ENCODE peak calls at places on chromosomes 6 and 20, in nine cellular contexts. S is OCI-LY7, N is neural progenitor cell, E is transverse colon, J is BJ, Q is AG10803, R is GM06990, F is tibial nerve, O is cardiac fibroblast. I is an unnamed sample.

GRCh38 chr6:111601875-111602274 is 3.8 kb downstream of the TRAF3IP2 start:
- DNase-seq in E (peak), N (no peak), Q (peak), S (no peak), F (peak), R (no peak), J (peak), O (peak), I (no peak)

GRCh38 chr6:131792091-131792496 is 15.7 kb upstream of the ENPP1 start:
- DNase-seq in O (no peak), Q (peak), J (no peak), S (no peak), R (no peak), F (no peak), E (no peak), N (peak), I (no peak)

GRCh38 chr6:36852481-36853147 is 13.4 kb upstream of the CPNE5 start:
- DNase-seq in E (no peak), N (no peak), S (no peak), F (no peak), O (peak), R (no peak), Q (peak), J (no peak), I (no peak)

GRCh38 chr6:129785081-129785755 is 75.2 kb upstream of the ARHGAP18 start:
- DNase-seq in R (no peak), S (no peak), O (no peak), J (no peak), E (no peak), F (no peak), N (no peak), Q (peak), I (no peak)

GRCh38 chr20:61959301-61959700 is 106.4 kb downstream of the TAF4 start:
- DNase-seq in F (no peak), J (no peak), S (peak), R (no peak), O (no peak), N (peak), E (no peak), Q (no peak), I (no peak)

GRCh38 chr20:35093245-35093884 is 758 bp upstream of the TRPC4AP start:
- DNase-seq in E (no peak), Q (peak), N (no peak), R (no peak), F (no peak), O (peak), S (no peak), J (no peak), I (no peak)

GRCh38 chr6:136262940-136263339 is 12.8 kb upstream of the MTFR2 start:
- DNase-seq in E (no peak), J (no peak), Q (no peak), S (no peak), N (no peak), O (no peak), F (no peak), R (no peak), I (no peak)

GRCh38 chr6:169620171-169621125 is 81.4 kb downstream of the WDR27 start:
- DNase-seq in S (no peak), E (no peak), F (no peak), R (no peak), N (no peak), Q (peak), O (no peak), J (no peak), I (no peak)

GRCh38 chr20:32050324-32050723 is 1.7 kb upstream of the HCK start:
- DNase-seq in F (no peak), R (no peak), O (no peak), E (no peak), S (no peak), N (no peak), Q (no peak), J (no peak), I (no peak)

GRCh38 chr6:46959419-46959818 is 37.7 kb upstream of the ADGRF5 start:
- DNase-seq in E (no peak), Q (no peak), O (no peak), S (no peak), N (no peak), J (no peak), F (no peak), R (no peak), I (no peak)

GRCh38 chr20:48926816-48927215 is 5.3 kb downstream of the ARFGEF2 start:
- DNase-seq in N (no peak), Q (no peak), E (no peak), R (no peak), O (no peak), F (no peak), J (no peak), S (no peak), I (no peak)

GRCh38 chr20:50744143-50744792 is 12.9 kb downstream of the PARD6B start:
- DNase-seq in O (peak), Q (peak), J (peak), E (peak), S (no peak), R (no peak), N (peak), F (peak), I (no peak)

GRCh38 chr6:72894091-72894490 is 272.2 kb downstream of the KCNQ5 start:
- DNase-seq in Q (no peak), J (no peak), R (no peak), E (no peak), O (no peak), N (no peak), F (no peak), S (no peak), I (no peak)

GRCh38 chr6:4774715-4775590 is 1.3 kb upstream of the CDYL start:
- DNase-seq in S (no peak), Q (no peak), N (peak), E (peak), O (no peak), F (peak), J (no peak), R (peak), I (no peak)

GRCh38 chr6:157755752-157756411 is 67.2 kb upstream of the SNX9 start:
- DNase-seq in J (no peak), N (no peak), S (no peak), F (no peak), E (no peak), R (no peak), Q (no peak), O (no peak), I (no peak)

GRCh38 chr6:24910331-24910849 is 25.4 kb downstream of the RIPOR2 start:
- DNase-seq in E (no peak), F (no peak), S (peak), R (peak), Q (no peak), J (no peak), N (peak), O (peak), I (peak)

GRCh38 chr20:48421547-48421946 is 406.3 kb downstream of the PREX1 start:
- DNase-seq in J (no peak), R (no peak), N (no peak), Q (no peak), E (no peak), O (no peak), F (no peak), S (peak), I (no peak)

GRCh38 chr6:132236281-132236680 is 165.0 kb downstream of the MOXD1 start:
- DNase-seq in O (no peak), N (no peak), F (no peak), R (no peak), Q (peak), J (peak), E (no peak), S (no peak), I (no peak)

GRCh38 chr6:39938773-39939381 is 4.6 kb upstream of the MOCS1 start:
- DNase-seq in N (no peak), E (no peak), J (no peak), O (no peak), R (no peak), F (no peak), Q (no peak), S (no peak), I (no peak)

GRCh38 chr6:24848461-24848860 is 49.7 kb upstream of the ARMH2 start:
- DNase-seq in F (no peak), O (no peak), N (no peak), R (no peak), J (no peak), Q (no peak), E (no peak), S (no peak), I (no peak)

GRCh38 chr20:57774951-57775350 is 65.1 kb upstream of the PMEPA1 start:
- DNase-seq in J (no peak), Q (no peak), S (no peak), N (no peak), F (no peak), E (no peak), O (no peak), R (no peak), I (no peak)

GRCh38 chr6:43849844-43850243 is 79.8 kb downstream of the VEGFA start:
- DNase-seq in R (no peak), S (no peak), Q (no peak), N (no peak), E (no peak), J (no peak), O (no peak), F (no peak), I (no peak)

GRCh38 chr20:54015496-54015895 is 54.9 kb downstream of the BCAS1 start:
- DNase-seq in S (no peak), F (no peak), O (no peak), J (no peak), Q (no peak), R (no peak), N (no peak), E (no peak), I (no peak)

GRCh38 chr20:24131684-24132083 is 143.1 kb upstream of the GGTLC1 start:
- DNase-seq in F (no peak), N (no peak), J (no peak), E (no peak), Q (no peak), R (no peak), S (no peak), O (no peak), I (no peak)

GRCh38 chr6:149235130-149235561 is 82.4 kb upstream of the TAB2 start:
- DNase-seq in Q (peak), O (peak), J (no peak), F (peak), R (no peak), N (no peak), E (peak), S (peak), I (peak)

GRCh38 chr6:49646130-49646824 is 9.6 kb upstream of the RHAG start:
- DNase-seq in S (no peak), J (no peak), N (no peak), R (no peak), O (no peak), E (no peak), F (no peak), Q (no peak), I (no peak)

GRCh38 chr6:108948252-108948651 is 100.0 kb downstream of the ARMC2 start:
- DNase-seq in Q (no peak), S (no peak), E (no peak), F (no peak), N (no peak), R (no peak), J (no peak), O (peak), I (no peak)

GRCh38 chr20:24768977-24769675 is 179.9 kb upstream of the CST7 start:
- DNase-seq in J (no peak), Q (no peak), O (no peak), R (no peak), S (no peak), F (no peak), E (no peak), N (no peak), I (no peak)

GRCh38 chr6:1617466-1618304 is 8.0 kb downstream of the FOXC1 start:
- DNase-seq in E (no peak), N (peak), J (no peak), Q (no peak), F (no peak), S (no peak), R (no peak), O (no peak), I (peak)
- TF ChIP-seq CTCF in E (no peak), N (no peak), J (no peak), Q (no peak), F (no peak), S (no peak), R (no peak), O (no peak), I (no peak)

DNA sequence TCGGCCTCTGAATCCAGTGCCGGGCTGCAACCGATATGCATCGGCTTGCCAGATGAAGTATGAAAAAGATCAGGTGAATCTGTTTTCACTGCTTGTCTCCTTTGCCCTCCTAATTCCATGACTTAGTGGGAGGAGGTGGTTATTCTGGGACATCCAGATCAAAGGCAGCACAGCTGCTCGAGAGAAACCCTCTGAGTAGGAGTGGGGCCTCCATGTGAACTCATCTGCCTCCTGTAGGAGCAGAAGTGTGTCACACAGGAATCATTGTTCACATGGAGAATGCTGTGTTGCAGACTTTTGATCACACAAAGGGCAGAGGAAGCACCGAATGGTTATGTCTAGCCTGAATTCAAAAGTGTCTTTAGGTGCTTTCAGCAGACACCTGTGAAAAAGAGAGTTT is 73.1 kb upstream of the SLC22A1 start:
- DNase-seq in Q (no peak), R (no peak), S (no peak), J (no peak), F (no peak), N (no peak), E (no peak), O (no peak), I (no peak)
- TF ChIP-seq CTCF in Q (no peak), R (no peak), S (no peak), J (no peak), F (no peak), N (no peak), E (no peak), O (no peak), I (no peak)

GRCh38 chr6:34052918-34053608 is 92.8 kb downstream of the GRM4 start:
- DNase-seq in F (no peak), N (no peak), R (no peak), S (no peak), E (no peak), Q (no peak), J (no peak), O (no peak), I (no peak)
- TF ChIP-seq CTCF in F (no peak), N (no peak), R (no peak), S (no peak), E (no peak), Q (no peak), J (no peak), O (no peak), I (no peak)

DNA sequence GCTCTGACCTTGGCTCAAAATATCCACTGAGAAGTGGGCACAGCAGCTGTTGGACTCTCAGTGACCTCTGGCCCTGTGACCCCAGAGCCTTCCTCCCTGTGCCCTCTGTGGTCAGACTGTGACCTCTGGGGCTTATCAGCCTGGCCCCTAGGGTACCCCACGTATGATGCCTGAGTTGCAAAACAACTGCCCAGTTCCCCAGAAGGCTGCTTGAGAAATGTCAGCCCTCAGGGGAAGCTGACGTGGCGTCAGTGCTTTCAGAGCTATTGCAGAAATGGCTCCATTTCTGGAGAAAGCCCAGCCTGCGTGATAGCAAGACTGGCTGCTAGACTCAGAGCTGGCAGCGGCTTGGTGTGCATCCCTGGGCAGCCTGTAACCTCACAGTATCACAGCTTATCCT is 31.5 kb upstream of the TGM2 start:
- DNase-seq in F (peak), J (peak), O (peak), R (no peak), N (no peak), Q (peak), E (peak), S (no peak), I (no peak)
- TF ChIP-seq CTCF in F (no peak), J (no peak), O (no peak), R (no peak), N (no peak), Q (no peak), E (no peak), S (no peak), I (no peak)